ENCODE peak calls at places on chromosomes 16 and 17, in seven cellular contexts. U, H, S, K, G, R and Z are unnamed samples.

GRCh38 chr17:57915532-57915931 is 39.7 kb downstream of the CUEDC1 start:
- DNase-seq in U (no peak), H (peak; percentile 45), S (peak; percentile 27), K (no peak), G (no peak), R (no peak), Z (peak; percentile 40)

GRCh38 chr17:39736319-39737165 is 1.2 kb upstream of the GRB7 start:
- DNase-seq in U (no peak), H (no peak), S (no peak), K (peak; percentile 41), G (no peak), R (peak; percentile 44), Z (no peak)

GRCh38 chr16:4317471-4318170 is 1.8 kb downstream of the GLIS2 start:
- DNase-seq in U (no peak), H (no peak), S (no peak), K (peak; percentile 41), G (no peak), R (peak; percentile 80), Z (peak; percentile 70)

GRCh38 chr17:7885357-7886226 is 3.0 kb upstream of the CHD3 start:
- DNase-seq in U (peak; percentile 11), H (peak; percentile 47), S (peak; percentile 33), K (peak; percentile 26), G (peak; percentile 36), R (peak; percentile 48), Z (peak; percentile 52)

GRCh38 chr17:44804301-44805061 is 25.6 kb downstream of the GJC1 start:
- DNase-seq in U (no peak), H (peak; percentile 48), S (no peak), K (no peak), G (no peak), R (no peak), Z (peak; percentile 57)

GRCh38 chr17:63450551-63450950 is 4.4 kb upstream of the CYB561 start:
- DNase-seq in U (no peak), H (no peak), S (no peak), K (no peak), G (no peak), R (no peak), Z (no peak)

GRCh38 chr17:17664073-17664470 is 17.2 kb upstream of the RAI1 start:
- DNase-seq in U (no peak), H (no peak), S (no peak), K (no peak), G (no peak), R (no peak), Z (no peak)

GRCh38 chr17:4664230-4664629 is 22.8 kb upstream of the ALOX15 start:
- DNase-seq in U (no peak), H (no peak), S (no peak), K (no peak), G (no peak), R (no peak), Z (no peak)